ENCODE peak calls at places on chromosomes 6 and 20, in seven cellular contexts. T is ovary, H is Peyer's patch, I is sigmoid colon, K is adrenal gland, A is A549, W is heart left ventricle. N is an unnamed sample.

GRCh38 chr20:62916703-62917476 is 9.4 kb downstream of the DIDO1 start:
- DNase-seq in W (no peak), I (no peak), K (no peak), A (no peak), H (peak; percentile 59), T (no peak), N (no peak)

GRCh38 chr6:163731215-163732013 is 316.9 kb downstream of the QKI start:
- DNase-seq in K (no peak), T (no peak), W (no peak), I (peak; percentile 38), H (no peak), A (no peak), N (peak; percentile 66)

GRCh38 chr20:13533946-13534345 is 104.8 kb downstream of the TASP1 start:
- DNase-seq in A (no peak), I (no peak), T (no peak), K (no peak), H (no peak), W (no peak), N (no peak)

GRCh38 chr6:84618046-84618752 is 146.2 kb downstream of the TBX18 start:
- DNase-seq in K (no peak), T (no peak), W (no peak), A (no peak), I (no peak), H (no peak), N (no peak)

GRCh38 chr6:157579467-157580031 is 198.6 kb downstream of the ZDHHC14 start:
- DNase-seq in T (no peak), A (peak; percentile 19), H (no peak), W (no peak), I (no peak), K (peak; percentile 56), N (no peak)

GRCh38 chr6:37696220-37696840 is 1.4 kb downstream of the MDGA1 start:
- DNase-seq in H (peak; percentile 51), K (peak; percentile 42), T (peak; percentile 54), I (no peak), A (no peak), W (peak; percentile 19), N (peak; percentile 80)

GRCh38 chr6:29986199-29986598 is 43.9 kb downstream of the HLA-A start:
- DNase-seq in A (no peak), K (no peak), T (no peak), H (no peak), W (no peak), I (no peak), N (no peak)

GRCh38 chr6:138031850-138032249 is 75.4 kb downstream of the PERP start:
- DNase-seq in I (no peak), T (no peak), A (no peak), H (no peak), K (no peak), W (no peak), N (no peak)

GRCh38 chr20:49405062-49405683 is 77.3 kb downstream of the KCNB1 start:
- DNase-seq in I (no peak), H (no peak), K (no peak), A (no peak), W (no peak), T (no peak), N (no peak)

GRCh38 chr6:109561844-109562243 is 78.8 kb upstream of the ZBTB24 start:
- DNase-seq in H (no peak), A (no peak), T (no peak), K (no peak), W (no peak), I (no peak), N (no peak)

GRCh38 chr6:11143394-11144371 is 32.2 kb upstream of the ERVFRD-1 start:
- DNase-seq in T (no peak), I (peak; percentile 84), H (peak; percentile 83), A (peak; percentile 93), W (peak; percentile 28), K (peak; percentile 93), N (peak; percentile 84)

GRCh38 chr6:161200610-161201201 is 73.2 kb downstream of the AGPAT4 start:
- DNase-seq in H (no peak), K (no peak), A (no peak), T (no peak), I (no peak), W (no peak), N (no peak)

GRCh38 chr6:16227048-16227562 is 11.3 kb upstream of the GMPR start:
- DNase-seq in W (no peak), K (no peak), T (peak; percentile 40), A (no peak), I (no peak), H (no peak), N (no peak)

GRCh38 chr6:132065556-132065955 is 114.4 kb upstream of the CCN2 start:
- DNase-seq in K (no peak), T (no peak), H (no peak), A (no peak), W (no peak), I (no peak), N (no peak)

GRCh38 chr6:108559884-108560462 is 744 bp upstream of the FOXO3 start:
- DNase-seq in I (peak; percentile 93), T (peak; percentile 84), A (peak; percentile 67), H (peak; percentile 77), K (peak; percentile 82), W (peak; percentile 77), N (peak; percentile 92)

GRCh38 chr20:14830899-14831298 is 493.5 kb upstream of the FLRT3 start:
- DNase-seq in K (no peak), W (no peak), A (no peak), H (no peak), T (no peak), I (no peak), N (no peak)

GRCh38 chr20:13320702-13321101 is 99.6 kb downstream of the ISM1 start:
- DNase-seq in I (no peak), T (no peak), H (no peak), W (no peak), K (no peak), A (no peak), N (no peak)

GRCh38 chr20:11221046-11221445 is 547.2 kb upstream of the JAG1 start:
- DNase-seq in I (no peak), T (peak; percentile 44), H (no peak), K (no peak), W (no peak), A (no peak), N (no peak)

GRCh38 chr6:98958791-98959190 is 11.0 kb upstream of the FBXL4 start:
- DNase-seq in W (no peak), H (no peak), T (no peak), I (no peak), A (no peak), K (no peak), N (no peak)

GRCh38 chr20:40080059-40080652 is 608.9 kb downstream of the MAFB start:
- DNase-seq in I (no peak), A (no peak), T (no peak), K (no peak), W (no peak), H (no peak), N (no peak)

GRCh38 chr6:49514571-49515484 is 15.1 kb downstream of the GLYATL3 start:
- DNase-seq in H (no peak), A (no peak), K (no peak), I (no peak), T (no peak), W (no peak), N (no peak)

GRCh38 chr20:44427804-44428173 is 47.9 kb upstream of the TTPAL start:
- DNase-seq in I (no peak), W (no peak), A (no peak), K (no peak), H (no peak), T (no peak), N (no peak)

GRCh38 chr6:19723533-19723932 is 113.6 kb upstream of the ID4 start:
- DNase-seq in W (no peak), K (no peak), H (no peak), A (peak; percentile 36), T (no peak), I (no peak), N (no peak)

GRCh38 chr20:36573103-36573797 is at the start of gene TGIF2:
- DNase-seq in K (peak; percentile 82), I (peak; percentile 92), W (peak; percentile 88), T (peak; percentile 94), A (peak; percentile 55), H (peak; percentile 94), N (peak; percentile 96)

GRCh38 chr20:47502801-47503239 is 1.1 kb downstream of the NCOA3 start:
- DNase-seq in K (no peak), I (no peak), A (peak; percentile 52), T (no peak), W (no peak), H (peak; percentile 52), N (no peak)

GRCh38 chr6:10954590-10955010 is 67.7 kb downstream of the SYCP2L start:
- DNase-seq in A (peak; percentile 76), T (peak; percentile 47), I (no peak), H (peak; percentile 86), W (peak; percentile 69), K (peak; percentile 76), N (peak; percentile 90)

GRCh38 chr20:38135641-38136420 is 29.2 kb downstream of the TGM2 start:
- DNase-seq in H (no peak), I (peak; percentile 53), K (no peak), T (peak; percentile 31), W (no peak), A (no peak), N (peak; percentile 70)

GRCh38 chr6:143536461-143536865 is 24.9 kb upstream of the FUCA2 start:
- DNase-seq in A (peak; percentile 23), T (no peak), W (peak; percentile 48), H (peak; percentile 75), K (peak; percentile 51), I (no peak), N (peak; percentile 91)
- TF ChIP-seq POLR2A in A (no peak), T (no peak), W (no peak), H (peak; percentile 23), K (no peak), I (no peak), N (no peak)

GRCh38 chr6:136773473-136773796 is 18.8 kb downstream of the MAP3K5 start:
- DNase-seq in I (no peak), H (no peak), A (no peak), T (no peak), W (no peak), K (no peak), N (no peak)
- H3K27ac ChIP-seq in I (no peak overlapping the region), H (no peak overlapping the region), A (peak overlapping the region; percentile 12), T (no peak overlapping the region), W (peak overlapping the region; percentile 47), K (peak overlapping the region; percentile 73), N (no peak overlapping the region)

GRCh38 chr6:53115741-53116140 is 32.9 kb downstream of the GCM1 start:
- DNase-seq in A (no peak), K (no peak), H (no peak), I (no peak), T (no peak), W (no peak), N (no peak)
- TF ChIP-seq POLR2A in A (no peak), K (no peak), H (no peak), I (no peak), T (no peak), W (no peak), N (no peak)

DNA sequence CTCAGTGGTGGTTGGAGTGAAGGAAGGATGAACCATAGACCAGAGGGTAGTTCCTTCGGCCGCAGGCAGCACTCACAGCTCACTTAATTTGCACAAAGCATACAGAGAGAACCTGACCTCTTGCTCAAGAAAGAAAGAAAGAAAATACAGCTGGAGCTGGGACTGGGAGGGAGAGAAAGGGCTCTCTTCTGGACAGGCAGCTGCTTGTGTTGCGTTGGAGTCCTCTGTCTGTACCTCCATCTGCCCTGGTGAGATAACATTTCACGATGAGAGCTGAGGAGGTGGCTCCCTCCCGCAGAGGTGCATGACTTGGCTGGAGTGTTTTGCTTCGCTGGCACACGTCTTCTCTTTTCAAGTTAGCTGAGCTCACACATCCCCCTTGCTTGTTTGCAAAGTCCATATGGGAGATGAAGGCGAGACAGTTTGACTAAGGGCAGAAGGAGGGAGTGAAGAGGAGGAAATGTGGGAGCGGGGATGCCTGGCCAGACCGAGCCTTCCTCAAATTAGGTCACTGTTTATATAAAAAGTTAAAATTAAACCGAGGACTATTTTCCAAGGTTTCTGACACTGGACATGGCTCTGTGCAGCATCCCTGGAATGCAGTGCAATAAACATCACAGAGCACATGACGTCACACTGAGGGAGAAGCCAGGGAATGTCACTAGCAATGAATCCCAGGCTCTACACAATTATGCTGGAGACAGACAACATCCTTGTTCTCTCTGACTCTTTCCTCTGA is 359.4 kb downstream of the CD83 start:
- DNase-seq in T (peak; percentile 66), A (peak; percentile 94), H (peak; percentile 79), I (peak; percentile 96), K (peak; percentile 43), W (peak; percentile 68), N (no peak)
- H3K27ac ChIP-seq in T (peak overlapping the region; percentile 44), A (peak overlapping the region; percentile 92), H (peak overlapping the region; percentile 20), I (peak overlapping the region; percentile 83), K (peak overlapping the region; percentile 81), W (peak overlapping the region; percentile 27), N (peak overlapping the region; percentile 63)